ENCODE peak calls at places on chromosomes 3 and 15, in ten cellular contexts. One of them, this sample, is unnamed.

GRCh38 chr3:69948246-69948862 is 51.2 kb upstream of the SAMMSON start:
- DNase-seq in HCT116: peak; percentile 6
- DNase-seq in body of pancreas: no peak
- DNase-seq in sigmoid colon: no peak
- DNase-seq in K562: peak; percentile 38
- DNase-seq in A549: peak; percentile 43
- DNase-seq in IMR-90: peak; percentile 66
- DNase-seq in gastrocnemius medialis: no peak
- DNase-seq in H1: no peak
- DNase-seq in HepG2: peak; percentile 4
- DNase-seq in this sample: no peak

GRCh38 chr15:93037341-93038063 is 51.5 kb downstream of the RGMA start:
- DNase-seq in HCT116: no peak
- DNase-seq in body of pancreas: no peak
- DNase-seq in sigmoid colon: peak; percentile 83
- DNase-seq in K562: no peak
- DNase-seq in A549: no peak
- DNase-seq in IMR-90: no peak
- DNase-seq in gastrocnemius medialis: peak; percentile 67
- DNase-seq in H1: no peak
- DNase-seq in HepG2: no peak
- DNase-seq in this sample: peak; percentile 85

GRCh38 chr15:50145451-50145872 is 26.4 kb upstream of the ATP8B4 start:
- DNase-seq in HCT116: peak; percentile 71
- DNase-seq in body of pancreas: peak; percentile 24
- DNase-seq in sigmoid colon: no peak
- DNase-seq in K562: peak; percentile 79
- DNase-seq in A549: peak; percentile 84
- DNase-seq in IMR-90: peak; percentile 88
- DNase-seq in gastrocnemius medialis: no peak
- DNase-seq in H1: no peak
- DNase-seq in HepG2: peak; percentile 78
- DNase-seq in this sample: no peak

GRCh38 chr3:30826381-30827061 is 67.9 kb downstream of the GADL1 start:
- DNase-seq in HCT116: no peak
- DNase-seq in body of pancreas: no peak
- DNase-seq in sigmoid colon: no peak
- DNase-seq in K562: no peak
- DNase-seq in A549: no peak
- DNase-seq in IMR-90: no peak
- DNase-seq in gastrocnemius medialis: peak; percentile 42
- DNase-seq in H1: no peak
- DNase-seq in HepG2: no peak
- DNase-seq in this sample: no peak

GRCh38 chr15:65595960-65596359 is 15.0 kb downstream of the INTS14 start:
- DNase-seq in HCT116: no peak
- DNase-seq in body of pancreas: no peak
- DNase-seq in sigmoid colon: no peak
- DNase-seq in K562: peak; percentile 33
- DNase-seq in A549: peak; percentile 53
- DNase-seq in IMR-90: no peak
- DNase-seq in gastrocnemius medialis: no peak
- DNase-seq in H1: no peak
- DNase-seq in HepG2: peak; percentile 67
- DNase-seq in this sample: no peak

GRCh38 chr3:171860830-171861535 is 17.8 kb downstream of the TMEM212 start:
- DNase-seq in HCT116: no peak
- DNase-seq in body of pancreas: no peak
- DNase-seq in sigmoid colon: no peak
- DNase-seq in K562: no peak
- DNase-seq in A549: no peak
- DNase-seq in IMR-90: peak; percentile 64
- DNase-seq in gastrocnemius medialis: no peak
- DNase-seq in H1: no peak
- DNase-seq in HepG2: no peak
- DNase-seq in this sample: no peak

GRCh38 chr3:116663161-116663885 is 46.3 kb upstream of the TUSC7 start:
- DNase-seq in HCT116: no peak
- DNase-seq in body of pancreas: no peak
- DNase-seq in sigmoid colon: no peak
- DNase-seq in K562: no peak
- DNase-seq in A549: no peak
- DNase-seq in IMR-90: no peak
- DNase-seq in gastrocnemius medialis: no peak
- DNase-seq in H1: no peak
- DNase-seq in HepG2: no peak
- DNase-seq in this sample: no peak

GRCh38 chr3:5053021-5053831 is 68.9 kb upstream of the ARL8B start:
- DNase-seq in HCT116: no peak
- DNase-seq in body of pancreas: no peak
- DNase-seq in sigmoid colon: peak; percentile 63
- DNase-seq in K562: no peak
- DNase-seq in A549: no peak
- DNase-seq in IMR-90: peak; percentile 49
- DNase-seq in gastrocnemius medialis: no peak
- DNase-seq in H1: no peak
- DNase-seq in HepG2: no peak
- DNase-seq in this sample: no peak

GRCh38 chr3:72041531-72041930 is 256.6 kb upstream of the PROK2 start:
- DNase-seq in HCT116: no peak
- DNase-seq in body of pancreas: no peak
- DNase-seq in sigmoid colon: peak; percentile 76
- DNase-seq in K562: no peak
- DNase-seq in A549: no peak
- DNase-seq in IMR-90: no peak
- DNase-seq in gastrocnemius medialis: no peak
- DNase-seq in H1: no peak
- DNase-seq in HepG2: no peak
- DNase-seq in this sample: no peak

DNA sequence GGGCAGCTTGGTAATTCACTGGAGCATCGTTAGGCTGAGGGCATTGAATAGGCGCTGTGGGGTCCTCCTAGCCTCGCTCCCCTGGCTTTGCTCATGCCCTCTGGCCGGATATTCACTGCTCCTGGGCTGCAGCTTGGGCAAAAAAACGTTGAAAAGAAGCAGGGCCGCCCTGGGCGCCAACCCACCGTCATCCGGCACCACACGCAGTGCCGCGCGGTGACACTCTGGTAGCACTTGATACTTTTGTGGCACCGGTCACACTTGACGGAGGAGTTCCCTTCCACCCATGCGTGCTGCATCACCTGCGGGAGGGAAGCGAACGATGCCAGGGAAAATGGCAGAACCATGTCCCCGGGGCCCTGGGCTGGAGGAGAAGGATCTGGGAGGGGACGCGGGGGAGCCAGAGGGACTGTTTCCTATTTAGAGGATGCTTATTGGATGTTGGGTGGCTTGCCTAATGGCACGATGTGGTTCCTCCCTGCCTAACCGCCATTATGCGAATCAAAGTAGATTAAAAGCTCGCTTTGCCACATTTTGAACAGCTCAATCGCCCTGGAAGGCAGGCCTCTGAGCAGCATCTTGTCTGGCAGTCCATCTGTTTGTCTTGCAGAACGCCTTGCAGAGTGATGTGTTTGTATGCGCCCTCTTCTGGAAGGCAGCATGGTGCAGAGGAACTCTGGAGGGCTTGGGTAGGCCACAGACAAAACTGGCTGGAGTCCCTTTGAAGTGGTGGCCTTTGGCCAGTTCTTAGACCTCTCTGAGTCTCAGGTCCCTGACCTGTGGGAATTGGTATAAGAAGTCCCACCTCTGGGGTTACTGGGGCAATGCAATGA is 93.2 kb downstream of the DGKG start:
- DNase-seq in HCT116: no peak
- DNase-seq in body of pancreas: no peak
- DNase-seq in sigmoid colon: no peak
- DNase-seq in K562: peak; percentile 41
- DNase-seq in A549: peak; percentile 48
- DNase-seq in IMR-90: peak; percentile 28
- DNase-seq in gastrocnemius medialis: no peak
- DNase-seq in H1: peak; percentile 62
- DNase-seq in HepG2: peak; percentile 34
- DNase-seq in this sample: no peak
- TF ChIP-seq CTCF in HCT116: peak; percentile 37
- TF ChIP-seq CTCF in body of pancreas: no peak
- TF ChIP-seq CTCF in sigmoid colon: no peak
- TF ChIP-seq CTCF in K562: peak; percentile 54
- TF ChIP-seq CTCF in A549: peak; percentile 30
- TF ChIP-seq CTCF in IMR-90: peak; percentile 31
- TF ChIP-seq CTCF in gastrocnemius medialis: no peak
- TF ChIP-seq CTCF in H1: peak; percentile 68
- TF ChIP-seq CTCF in HepG2: peak; percentile 67
- TF ChIP-seq CTCF in this sample: no peak

GRCh38 chr3:45632956-45633355 is 38.4 kb downstream of the LIMD1 start:
- DNase-seq in HCT116: no peak
- DNase-seq in body of pancreas: no peak
- DNase-seq in sigmoid colon: no peak
- DNase-seq in K562: no peak
- DNase-seq in A549: no peak
- DNase-seq in IMR-90: no peak
- DNase-seq in gastrocnemius medialis: no peak
- DNase-seq in H1: no peak
- DNase-seq in HepG2: no peak
- DNase-seq in this sample: no peak

GRCh38 chr3:45626096-45626887 is 31.7 kb downstream of the LIMD1 start:
- DNase-seq in HCT116: no peak
- DNase-seq in body of pancreas: no peak
- DNase-seq in sigmoid colon: no peak
- DNase-seq in K562: no peak
- DNase-seq in A549: no peak
- DNase-seq in IMR-90: peak; percentile 47
- DNase-seq in gastrocnemius medialis: no peak
- DNase-seq in H1: no peak
- DNase-seq in HepG2: no peak
- DNase-seq in this sample: no peak

GRCh38 chr3:45631486-45631885 is 36.9 kb downstream of the LIMD1 start:
- DNase-seq in HCT116: no peak
- DNase-seq in body of pancreas: no peak
- DNase-seq in sigmoid colon: no peak
- DNase-seq in K562: peak; percentile 87
- DNase-seq in A549: no peak
- DNase-seq in IMR-90: no peak
- DNase-seq in gastrocnemius medialis: no peak
- DNase-seq in H1: no peak
- DNase-seq in HepG2: no peak
- DNase-seq in this sample: peak; percentile 77

GRCh38 chr3:45628746-45629145 is 34.2 kb downstream of the LIMD1 start:
- DNase-seq in HCT116: no peak
- DNase-seq in body of pancreas: no peak
- DNase-seq in sigmoid colon: no peak
- DNase-seq in K562: no peak
- DNase-seq in A549: no peak
- DNase-seq in IMR-90: peak; percentile 53
- DNase-seq in gastrocnemius medialis: no peak
- DNase-seq in H1: no peak
- DNase-seq in HepG2: no peak
- DNase-seq in this sample: no peak

DNA sequence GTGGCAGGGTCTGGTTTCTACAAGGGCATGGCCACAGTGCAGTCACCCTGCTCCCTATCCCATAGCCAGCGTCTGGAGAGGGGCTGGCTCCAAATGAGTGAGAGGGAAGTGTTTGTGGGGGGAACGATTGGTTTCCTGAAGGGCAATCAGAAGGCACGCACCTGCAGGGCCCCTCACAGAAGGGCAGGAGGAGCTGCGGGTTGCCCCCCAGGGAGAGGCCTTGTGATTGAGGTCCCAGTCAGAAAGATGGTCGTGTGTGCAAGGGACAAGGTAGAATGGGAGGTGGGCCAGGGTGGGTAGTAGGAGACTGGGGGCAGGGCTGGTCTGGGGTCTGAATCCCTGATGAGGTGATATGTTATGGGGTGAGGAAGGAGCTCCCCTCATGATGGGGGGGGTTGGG is 35.8 kb downstream of the LIMD1 start:
- DNase-seq in HCT116: no peak
- DNase-seq in body of pancreas: no peak
- DNase-seq in sigmoid colon: no peak
- DNase-seq in K562: no peak
- DNase-seq in A549: no peak
- DNase-seq in IMR-90: no peak
- DNase-seq in gastrocnemius medialis: no peak
- DNase-seq in H1: no peak
- DNase-seq in HepG2: no peak
- DNase-seq in this sample: no peak
- TF ChIP-seq POLR2A in HCT116: no peak
- TF ChIP-seq POLR2A in body of pancreas: no peak
- TF ChIP-seq POLR2A in sigmoid colon: no peak
- TF ChIP-seq POLR2A in K562: no peak
- TF ChIP-seq POLR2A in A549: no peak
- TF ChIP-seq POLR2A in IMR-90: no peak
- TF ChIP-seq POLR2A in gastrocnemius medialis: no peak
- TF ChIP-seq POLR2A in H1: no peak
- TF ChIP-seq POLR2A in HepG2: no peak
- TF ChIP-seq POLR2A in this sample: no peak

GRCh38 chr3:182309120-182309519 is 484.2 kb upstream of the ATP11B start:
- DNase-seq in HCT116: no peak
- DNase-seq in body of pancreas: no peak
- DNase-seq in sigmoid colon: no peak
- DNase-seq in K562: peak; percentile 20
- DNase-seq in A549: no peak
- DNase-seq in IMR-90: no peak
- DNase-seq in gastrocnemius medialis: no peak
- DNase-seq in H1: no peak
- DNase-seq in HepG2: peak; percentile 2
- DNase-seq in this sample: no peak
- TF ChIP-seq CTCF in HCT116: no peak
- TF ChIP-seq CTCF in body of pancreas: no peak
- TF ChIP-seq CTCF in sigmoid colon: no peak
- TF ChIP-seq CTCF in K562: no peak
- TF ChIP-seq CTCF in A549: no peak
- TF ChIP-seq CTCF in IMR-90: no peak
- TF ChIP-seq CTCF in gastrocnemius medialis: no peak
- TF ChIP-seq CTCF in H1: no peak
- TF ChIP-seq CTCF in HepG2: no peak
- TF ChIP-seq CTCF in this sample: no peak

GRCh38 chr15:75451674-75452363 is at the start of gene SIN3A:
- DNase-seq in HCT116: peak; percentile 100
- DNase-seq in body of pancreas: peak; percentile 98
- DNase-seq in sigmoid colon: peak; percentile 100
- DNase-seq in K562: peak; percentile 99
- DNase-seq in A549: peak; percentile 100
- DNase-seq in IMR-90: peak; percentile 100
- DNase-seq in gastrocnemius medialis: peak; percentile 100
- DNase-seq in H1: peak; percentile 95
- DNase-seq in HepG2: peak; percentile 100
- DNase-seq in this sample: peak; percentile 99
- TF ChIP-seq POLR2A in HCT116: no peak
- TF ChIP-seq POLR2A in body of pancreas: peak; percentile 36
- TF ChIP-seq POLR2A in sigmoid colon: no peak
- TF ChIP-seq POLR2A in K562: no peak
- TF ChIP-seq POLR2A in A549: no peak
- TF ChIP-seq POLR2A in IMR-90: no peak
- TF ChIP-seq POLR2A in gastrocnemius medialis: peak; percentile 61
- TF ChIP-seq POLR2A in H1: peak; percentile 39
- TF ChIP-seq POLR2A in HepG2: peak; percentile 58
- TF ChIP-seq POLR2A in this sample: no peak

GRCh38 chr3:127784865-127785710 is 37.2 kb downstream of the MGLL start:
- DNase-seq in HCT116: no peak
- DNase-seq in body of pancreas: peak; percentile 65
- DNase-seq in sigmoid colon: peak; percentile 71
- DNase-seq in K562: no peak
- DNase-seq in A549: no peak
- DNase-seq in IMR-90: no peak
- DNase-seq in gastrocnemius medialis: no peak
- DNase-seq in H1: no peak
- DNase-seq in HepG2: no peak
- DNase-seq in this sample: peak; percentile 49
- TF ChIP-seq CTCF in HCT116: no peak
- TF ChIP-seq CTCF in body of pancreas: no peak
- TF ChIP-seq CTCF in sigmoid colon: no peak
- TF ChIP-seq CTCF in K562: no peak
- TF ChIP-seq CTCF in A549: no peak
- TF ChIP-seq CTCF in IMR-90: no peak
- TF ChIP-seq CTCF in gastrocnemius medialis: no peak
- TF ChIP-seq CTCF in H1: no peak
- TF ChIP-seq CTCF in HepG2: no peak
- TF ChIP-seq CTCF in this sample: no peak

This sample was measured in spleen.